ENCODE peak calls at places on chromosomes 2 and 18, in eight cellular contexts. V is endothelial cell; U is neural crest cell; D is mammary epithelial cell; T is tibial artery; G is CD4-positive, alpha-beta T cell; P is sigmoid colon; M is endodermal cell. J is an unnamed sample.

GRCh38 chr2:232418466-232419244 is 12.0 kb downstream of the ALPG start:
- DNase-seq in P (peak), G (no peak), V (no peak), U (no peak), D (peak), T (no peak), M (peak), J (no peak)

GRCh38 chr2:109440507-109441156 is 173.1 kb downstream of the SEPTIN10 start:
- DNase-seq in T (no peak), U (no peak), M (peak), G (no peak), P (peak), D (no peak), V (no peak), J (no peak)

GRCh38 chr2:190466819-190467444 is 58.8 kb downstream of the MFSD6 start:
- DNase-seq in M (no peak), P (no peak), U (no peak), V (no peak), T (no peak), G (no peak), D (peak), J (no peak)

GRCh38 chr2:239197146-239197545 is 203.7 kb downstream of the HDAC4 start:
- DNase-seq in D (no peak), V (no peak), P (peak), M (no peak), U (no peak), G (no peak), T (peak), J (no peak)

GRCh38 chr2:61787941-61788340 is 65.9 kb downstream of the FAM161A start:
- DNase-seq in D (no peak), T (no peak), G (no peak), V (no peak), U (no peak), M (peak), P (no peak), J (no peak)

GRCh38 chr2:227881866-227882517 is 10.6 kb downstream of the DAW1 start:
- DNase-seq in P (no peak), T (no peak), M (no peak), V (no peak), U (no peak), D (no peak), G (no peak), J (no peak)

GRCh38 chr2:179939282-179939681 is 67.8 kb downstream of the CWC22 start:
- DNase-seq in D (no peak), V (no peak), G (no peak), U (no peak), M (no peak), T (no peak), P (no peak), J (no peak)

GRCh38 chr2:20071397-20072383 is 20.3 kb upstream of the LAPTM4A start:
- DNase-seq in M (peak), D (peak), P (peak), U (no peak), V (no peak), G (no peak), T (peak), J (peak)

GRCh38 chr2:2264416-2264815 is 66.7 kb downstream of the MYT1L start:
- DNase-seq in P (no peak), T (no peak), D (no peak), V (no peak), G (no peak), U (no peak), M (no peak), J (peak)

GRCh38 chr2:219612605-219613286 is 14.7 kb upstream of the SLC4A3 start:
- DNase-seq in V (no peak), U (no peak), M (no peak), T (no peak), D (no peak), G (peak), P (peak), J (no peak)

GRCh38 chr2:219611866-219612604 is 14.4 kb downstream of the STK11IP start:
- DNase-seq in G (no peak), M (no peak), T (no peak), P (no peak), U (no peak), V (no peak), D (no peak), J (no peak)

GRCh38 chr2:219615036-219615435 is 12.4 kb upstream of the SLC4A3 start:
- DNase-seq in T (no peak), G (no peak), M (no peak), D (no peak), P (no peak), U (no peak), V (no peak), J (no peak)

GRCh38 chr2:219614076-219614860 is 13.2 kb upstream of the SLC4A3 start:
- DNase-seq in G (no peak), M (no peak), D (no peak), V (no peak), T (no peak), P (peak), U (no peak), J (no peak)

DNA sequence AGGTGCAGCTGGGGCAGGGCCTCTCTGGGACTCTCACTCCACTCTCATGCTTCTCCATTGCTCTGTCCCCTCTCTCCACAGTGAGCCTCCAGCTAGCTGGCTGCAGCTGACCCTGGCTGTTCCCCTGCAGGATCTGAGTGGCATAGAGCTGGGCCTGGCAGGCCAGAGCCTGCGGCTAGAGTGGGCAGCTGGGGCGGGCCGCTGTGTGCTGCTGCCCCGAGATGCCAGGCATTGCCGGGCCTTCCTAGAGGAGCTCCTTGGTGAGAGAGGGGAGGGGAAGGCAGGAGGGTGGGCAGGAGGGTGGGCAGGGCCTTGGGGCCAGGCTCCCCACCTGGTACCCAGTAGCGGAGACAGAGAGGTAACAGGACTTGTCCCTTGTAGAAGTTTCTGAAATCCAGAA is 13.8 kb upstream of the SLC4A3 start:
- DNase-seq in U (no peak), P (peak), G (no peak), V (no peak), M (no peak), D (no peak), T (no peak), J (no peak)
- TF ChIP-seq CTCF in U (no peak), P (no peak), G (no peak), V (no peak), M (no peak), D (no peak), T (no peak), J (no peak)

DNA sequence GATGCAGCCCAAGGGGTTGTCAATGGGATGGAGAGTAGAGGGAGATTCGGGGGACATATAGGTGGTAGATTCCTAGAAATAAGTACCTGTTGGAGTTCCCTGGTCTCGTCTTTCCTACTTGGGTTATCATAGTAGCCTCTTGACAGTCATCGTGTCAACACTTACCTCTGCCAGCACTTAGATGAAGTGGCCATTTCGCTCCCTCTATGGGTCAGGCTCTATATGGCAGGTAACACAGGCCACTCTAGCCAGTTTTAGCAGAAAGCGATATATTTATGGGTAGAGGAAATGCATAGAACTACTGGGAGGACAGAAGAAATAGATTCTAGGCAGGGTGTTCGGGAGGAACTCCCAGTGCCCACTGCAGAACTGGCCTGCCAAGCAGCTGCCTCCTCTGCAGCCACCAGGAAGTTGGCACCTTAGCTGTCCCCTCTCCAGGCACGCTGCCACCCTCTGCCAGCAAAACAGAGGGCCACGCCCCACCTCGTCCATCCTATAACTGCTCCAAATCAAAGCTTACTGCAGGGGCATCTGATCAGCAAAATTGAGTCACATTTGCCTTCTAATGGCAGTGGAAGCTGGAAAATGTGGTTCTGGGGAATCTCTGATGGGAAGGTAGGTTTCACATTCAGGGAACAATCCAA is 181.3 kb downstream of the INSIG2 start:
- DNase-seq in D (no peak), P (no peak), M (peak), V (no peak), G (no peak), T (no peak), U (no peak), J (peak)
- TF ChIP-seq CTCF in D (peak), P (no peak), M (peak), V (peak), G (no peak), T (no peak), U (peak), J (no peak)

DNA sequence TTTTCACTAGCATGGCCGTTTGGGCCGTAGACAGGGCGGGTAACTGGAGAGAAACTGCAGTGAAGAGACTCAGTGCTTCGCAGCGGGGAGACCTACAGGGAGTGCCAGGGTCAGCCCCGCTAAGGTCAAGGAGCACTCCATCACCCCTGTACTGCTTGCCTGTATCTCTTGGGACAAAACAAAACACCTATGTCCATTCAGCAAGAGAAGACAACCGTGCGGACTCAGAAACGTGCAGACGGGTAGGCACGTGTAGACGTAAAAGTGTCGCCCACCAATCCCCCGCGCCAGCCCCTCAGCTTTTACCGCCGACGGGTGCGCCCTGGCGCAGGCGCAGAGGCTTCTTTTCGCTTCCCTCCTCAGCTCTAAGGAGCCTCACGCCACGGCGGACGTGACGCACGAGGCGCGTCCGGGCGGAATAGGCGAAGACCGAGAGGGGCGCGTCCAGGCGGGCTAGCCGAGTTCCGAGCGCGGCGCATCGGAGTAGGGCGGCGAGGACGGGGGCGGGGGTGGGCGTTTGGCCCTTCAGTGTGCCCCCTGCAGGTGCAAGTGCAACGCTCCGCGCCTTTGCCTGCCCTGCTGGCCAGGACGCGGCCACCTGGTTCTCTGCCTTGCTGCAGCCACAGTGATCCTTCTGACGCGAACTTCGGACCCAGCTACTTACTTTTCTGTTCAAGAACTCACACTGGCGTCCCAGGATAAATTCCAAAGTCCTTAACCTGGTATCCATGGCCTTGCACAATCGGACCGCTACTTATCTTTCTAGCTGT is 3.3 kb upstream of the SOS1 start:
- DNase-seq in U (peak), T (peak), V (peak), P (peak), D (peak), G (peak), M (peak), J (peak)
- TF ChIP-seq CTCF in U (peak), T (peak), V (peak), P (peak), D (peak), G (peak), M (peak), J (peak)

GRCh38 chr18:34620258-34620861 is 89.7 kb upstream of the DTNA start:
- DNase-seq in T (no peak), G (no peak), M (no peak), D (no peak), P (no peak), U (no peak), V (no peak), J (no peak)
- TF ChIP-seq CTCF in T (no peak), G (no peak), M (no peak), D (no peak), P (no peak), U (no peak), V (no peak), J (no peak)